ENCODE peak calls at places on chromosomes 1 and 21, in ten cellular contexts. One of them, this sample, is unnamed.

GRCh38 chr21:34670220-34670961 is 1.6 kb downstream of the CLIC6 start:
- DNase-seq in transverse colon: peak
- DNase-seq in K562: no peak
- DNase-seq in GM12878: no peak
- DNase-seq in ovary: no peak
- DNase-seq in HepG2: no peak
- DNase-seq in tibial nerve: no peak
- DNase-seq in suprapubic skin: no peak
- DNase-seq in A549: no peak
- DNase-seq in sigmoid colon: no peak
- DNase-seq in this sample: peak

GRCh38 chr1:71882241-71883036 is 399.9 kb downstream of the NEGR1 start:
- DNase-seq in transverse colon: no peak
- DNase-seq in K562: no peak
- DNase-seq in GM12878: no peak
- DNase-seq in ovary: no peak
- DNase-seq in HepG2: no peak
- DNase-seq in tibial nerve: peak
- DNase-seq in suprapubic skin: no peak
- DNase-seq in A549: no peak
- DNase-seq in sigmoid colon: no peak
- DNase-seq in this sample: no peak

GRCh38 chr1:158180741-158181576 is at the start of gene CD1D:
- DNase-seq in transverse colon: peak
- DNase-seq in K562: no peak
- DNase-seq in GM12878: no peak
- DNase-seq in ovary: no peak
- DNase-seq in HepG2: no peak
- DNase-seq in tibial nerve: no peak
- DNase-seq in suprapubic skin: no peak
- DNase-seq in A549: no peak
- DNase-seq in sigmoid colon: peak
- DNase-seq in this sample: no peak

GRCh38 chr1:100035214-100035613 is 65.4 kb downstream of the SLC35A3 start:
- DNase-seq in transverse colon: no peak
- DNase-seq in K562: no peak
- DNase-seq in GM12878: no peak
- DNase-seq in ovary: no peak
- DNase-seq in HepG2: no peak
- DNase-seq in tibial nerve: no peak
- DNase-seq in suprapubic skin: no peak
- DNase-seq in A549: no peak
- DNase-seq in sigmoid colon: no peak
- DNase-seq in this sample: no peak

GRCh38 chr21:26811031-26811430 is 34.2 kb downstream of the ADAMTS1 start:
- DNase-seq in transverse colon: no peak
- DNase-seq in K562: no peak
- DNase-seq in GM12878: no peak
- DNase-seq in ovary: no peak
- DNase-seq in HepG2: no peak
- DNase-seq in tibial nerve: no peak
- DNase-seq in suprapubic skin: no peak
- DNase-seq in A549: no peak
- DNase-seq in sigmoid colon: no peak
- DNase-seq in this sample: no peak

GRCh38 chr21:15732290-15732995 is 2.7 kb downstream of the USP25 start:
- DNase-seq in transverse colon: no peak
- DNase-seq in K562: no peak
- DNase-seq in GM12878: peak
- DNase-seq in ovary: no peak
- DNase-seq in HepG2: peak
- DNase-seq in tibial nerve: peak
- DNase-seq in suprapubic skin: no peak
- DNase-seq in A549: no peak
- DNase-seq in sigmoid colon: no peak
- DNase-seq in this sample: no peak

GRCh38 chr1:32798679-32799416 is 18.3 kb downstream of the YARS1 start:
- DNase-seq in transverse colon: no peak
- DNase-seq in K562: no peak
- DNase-seq in GM12878: peak
- DNase-seq in ovary: no peak
- DNase-seq in HepG2: no peak
- DNase-seq in tibial nerve: no peak
- DNase-seq in suprapubic skin: no peak
- DNase-seq in A549: no peak
- DNase-seq in sigmoid colon: no peak
- DNase-seq in this sample: no peak

GRCh38 chr1:241362350-241362749 is 5.3 kb upstream of the RGS7 start:
- DNase-seq in transverse colon: no peak
- DNase-seq in K562: no peak
- DNase-seq in GM12878: no peak
- DNase-seq in ovary: no peak
- DNase-seq in HepG2: no peak
- DNase-seq in tibial nerve: no peak
- DNase-seq in suprapubic skin: no peak
- DNase-seq in A549: no peak
- DNase-seq in sigmoid colon: no peak
- DNase-seq in this sample: no peak

GRCh38 chr1:48572632-48573258 is 100.7 kb upstream of the SPATA6 start:
- DNase-seq in transverse colon: peak
- DNase-seq in K562: peak
- DNase-seq in GM12878: no peak
- DNase-seq in ovary: peak
- DNase-seq in HepG2: peak
- DNase-seq in tibial nerve: peak
- DNase-seq in suprapubic skin: no peak
- DNase-seq in A549: peak
- DNase-seq in sigmoid colon: no peak
- DNase-seq in this sample: peak

GRCh38 chr21:45973475-45974072 is 8.0 kb upstream of the COL6A1 start:
- DNase-seq in transverse colon: peak
- DNase-seq in K562: peak
- DNase-seq in GM12878: no peak
- DNase-seq in ovary: peak
- DNase-seq in HepG2: peak
- DNase-seq in tibial nerve: peak
- DNase-seq in suprapubic skin: peak
- DNase-seq in A549: peak
- DNase-seq in sigmoid colon: peak
- DNase-seq in this sample: peak

GRCh38 chr1:13513885-13514546 is at the start of gene LRRC38:
- DNase-seq in transverse colon: peak
- DNase-seq in K562: no peak
- DNase-seq in GM12878: no peak
- DNase-seq in ovary: no peak
- DNase-seq in HepG2: no peak
- DNase-seq in tibial nerve: no peak
- DNase-seq in suprapubic skin: no peak
- DNase-seq in A549: no peak
- DNase-seq in sigmoid colon: no peak
- DNase-seq in this sample: no peak

GRCh38 chr1:155105604-155106011 is 22.1 kb upstream of the EFNA1 start:
- DNase-seq in transverse colon: peak
- DNase-seq in K562: no peak
- DNase-seq in GM12878: no peak
- DNase-seq in ovary: no peak
- DNase-seq in HepG2: no peak
- DNase-seq in tibial nerve: peak
- DNase-seq in suprapubic skin: no peak
- DNase-seq in A549: no peak
- DNase-seq in sigmoid colon: peak
- DNase-seq in this sample: peak

GRCh38 chr1:184032306-184033135 is 5.0 kb downstream of the COLGALT2 start:
- DNase-seq in transverse colon: no peak
- DNase-seq in K562: no peak
- DNase-seq in GM12878: no peak
- DNase-seq in ovary: no peak
- DNase-seq in HepG2: no peak
- DNase-seq in tibial nerve: no peak
- DNase-seq in suprapubic skin: no peak
- DNase-seq in A549: no peak
- DNase-seq in sigmoid colon: no peak
- DNase-seq in this sample: no peak

GRCh38 chr1:184030433-184031126 is 6.9 kb downstream of the COLGALT2 start:
- DNase-seq in transverse colon: no peak
- DNase-seq in K562: no peak
- DNase-seq in GM12878: no peak
- DNase-seq in ovary: no peak
- DNase-seq in HepG2: no peak
- DNase-seq in tibial nerve: no peak
- DNase-seq in suprapubic skin: no peak
- DNase-seq in A549: no peak
- DNase-seq in sigmoid colon: no peak
- DNase-seq in this sample: no peak

GRCh38 chr1:184031127-184032107 is 6.1 kb downstream of the COLGALT2 start:
- DNase-seq in transverse colon: no peak
- DNase-seq in K562: peak
- DNase-seq in GM12878: no peak
- DNase-seq in ovary: no peak
- DNase-seq in HepG2: no peak
- DNase-seq in tibial nerve: no peak
- DNase-seq in suprapubic skin: no peak
- DNase-seq in A549: no peak
- DNase-seq in sigmoid colon: no peak
- DNase-seq in this sample: no peak

GRCh38 chr1:184027751-184028682 is 9.5 kb downstream of the COLGALT2 start:
- DNase-seq in transverse colon: no peak
- DNase-seq in K562: no peak
- DNase-seq in GM12878: no peak
- DNase-seq in ovary: no peak
- DNase-seq in HepG2: no peak
- DNase-seq in tibial nerve: no peak
- DNase-seq in suprapubic skin: no peak
- DNase-seq in A549: no peak
- DNase-seq in sigmoid colon: no peak
- DNase-seq in this sample: no peak

GRCh38 chr1:184028854-184029623 is 8.5 kb downstream of the COLGALT2 start:
- DNase-seq in transverse colon: no peak
- DNase-seq in K562: peak
- DNase-seq in GM12878: no peak
- DNase-seq in ovary: peak
- DNase-seq in HepG2: peak
- DNase-seq in tibial nerve: no peak
- DNase-seq in suprapubic skin: no peak
- DNase-seq in A549: no peak
- DNase-seq in sigmoid colon: no peak
- DNase-seq in this sample: no peak
- TF ChIP-seq EP300 in transverse colon: no peak
- TF ChIP-seq EP300 in K562: no peak
- TF ChIP-seq EP300 in GM12878: no peak
- TF ChIP-seq EP300 in ovary: no peak
- TF ChIP-seq EP300 in HepG2: no peak
- TF ChIP-seq EP300 in tibial nerve: no peak
- TF ChIP-seq EP300 in suprapubic skin: no peak
- TF ChIP-seq EP300 in A549: no peak
- TF ChIP-seq EP300 in sigmoid colon: no peak
- TF ChIP-seq EP300 in this sample: no peak

GRCh38 chr1:151281969-151282882 is at the start of gene ZNF687:
- DNase-seq in transverse colon: peak
- DNase-seq in K562: peak
- DNase-seq in GM12878: peak
- DNase-seq in ovary: peak
- DNase-seq in HepG2: peak
- DNase-seq in tibial nerve: peak
- DNase-seq in suprapubic skin: peak
- DNase-seq in A549: peak
- DNase-seq in sigmoid colon: peak
- DNase-seq in this sample: peak
- TF ChIP-seq POLR2A in transverse colon: peak
- TF ChIP-seq POLR2A in K562: peak
- TF ChIP-seq POLR2A in GM12878: peak
- TF ChIP-seq POLR2A in ovary: peak
- TF ChIP-seq POLR2A in HepG2: peak
- TF ChIP-seq POLR2A in tibial nerve: peak
- TF ChIP-seq POLR2A in suprapubic skin: peak
- TF ChIP-seq POLR2A in A549: peak
- TF ChIP-seq POLR2A in sigmoid colon: peak
- TF ChIP-seq POLR2A in this sample: no peak

GRCh38 chr1:200483491-200484143 is 73.8 kb upstream of the ZNF281 start:
- DNase-seq in transverse colon: no peak
- DNase-seq in K562: peak
- DNase-seq in GM12878: peak
- DNase-seq in ovary: no peak
- DNase-seq in HepG2: peak
- DNase-seq in tibial nerve: peak
- DNase-seq in suprapubic skin: no peak
- DNase-seq in A549: peak
- DNase-seq in sigmoid colon: no peak
- DNase-seq in this sample: peak
- TF ChIP-seq EP300 in transverse colon: no peak
- TF ChIP-seq EP300 in K562: no peak
- TF ChIP-seq EP300 in GM12878: peak
- TF ChIP-seq EP300 in ovary: no peak
- TF ChIP-seq EP300 in HepG2: no peak
- TF ChIP-seq EP300 in tibial nerve: peak
- TF ChIP-seq EP300 in suprapubic skin: no peak
- TF ChIP-seq EP300 in A549: peak
- TF ChIP-seq EP300 in sigmoid colon: no peak
- TF ChIP-seq EP300 in this sample: no peak

GRCh38 chr1:161038523-161039153 is at the start of gene TSTD1:
- DNase-seq in transverse colon: peak
- DNase-seq in K562: peak
- DNase-seq in GM12878: no peak
- DNase-seq in ovary: peak
- DNase-seq in HepG2: no peak
- DNase-seq in tibial nerve: no peak
- DNase-seq in suprapubic skin: no peak
- DNase-seq in A549: no peak
- DNase-seq in sigmoid colon: no peak
- DNase-seq in this sample: peak
- TF ChIP-seq POLR2A in transverse colon: peak
- TF ChIP-seq POLR2A in K562: no peak
- TF ChIP-seq POLR2A in GM12878: peak
- TF ChIP-seq POLR2A in ovary: no peak
- TF ChIP-seq POLR2A in HepG2: no peak
- TF ChIP-seq POLR2A in tibial nerve: no peak
- TF ChIP-seq POLR2A in suprapubic skin: no peak
- TF ChIP-seq POLR2A in A549: no peak
- TF ChIP-seq POLR2A in sigmoid colon: peak
- TF ChIP-seq POLR2A in this sample: no peak

DNA sequence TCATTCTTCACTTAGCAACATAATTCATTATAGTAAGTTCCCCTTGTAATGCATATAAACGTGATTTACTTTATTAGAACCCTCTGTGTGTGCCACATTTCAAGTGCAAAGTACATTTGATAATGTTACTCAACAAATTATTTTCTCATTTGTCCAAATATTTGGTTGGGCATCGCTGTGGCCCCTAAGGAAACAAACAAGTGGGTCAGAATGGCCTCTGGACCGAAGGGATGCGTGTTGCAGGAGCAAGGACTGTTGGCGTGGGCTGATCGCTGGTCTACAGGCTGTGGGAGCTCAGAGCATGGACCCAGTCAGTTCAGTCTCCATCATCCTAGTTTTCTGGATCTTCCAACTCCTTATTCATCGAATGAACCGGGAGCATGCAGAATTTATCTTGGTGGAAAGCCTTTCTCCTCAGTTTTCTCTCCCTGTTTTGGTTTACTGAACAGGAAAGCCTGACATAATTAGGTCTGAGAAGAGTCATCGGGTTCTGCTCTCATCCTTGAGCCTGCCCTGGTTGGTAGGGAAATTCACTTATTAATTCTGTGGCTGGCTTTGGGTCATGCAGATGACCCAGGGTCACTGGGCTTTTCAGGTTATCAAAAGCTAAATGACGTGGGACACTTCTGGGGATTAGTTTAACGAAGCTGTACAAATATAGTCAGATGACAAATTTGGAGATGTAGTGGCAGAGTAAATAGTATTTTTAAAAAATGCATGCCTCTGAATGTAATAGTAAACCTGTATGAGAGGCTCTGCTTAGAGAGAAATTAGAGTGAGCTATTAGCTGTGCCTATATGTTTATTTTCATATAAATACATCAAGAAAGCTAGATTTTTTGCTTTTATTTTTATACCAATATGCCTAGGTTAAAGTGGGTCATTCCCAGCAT is 200.2 kb downstream of the SDCCAG8 start:
- DNase-seq in transverse colon: no peak
- DNase-seq in K562: no peak
- DNase-seq in GM12878: no peak
- DNase-seq in ovary: no peak
- DNase-seq in HepG2: peak
- DNase-seq in tibial nerve: no peak
- DNase-seq in suprapubic skin: no peak
- DNase-seq in A549: no peak
- DNase-seq in sigmoid colon: no peak
- DNase-seq in this sample: no peak
- TF ChIP-seq EP300 in transverse colon: no peak
- TF ChIP-seq EP300 in K562: no peak
- TF ChIP-seq EP300 in GM12878: no peak
- TF ChIP-seq EP300 in ovary: no peak
- TF ChIP-seq EP300 in HepG2: peak
- TF ChIP-seq EP300 in tibial nerve: no peak
- TF ChIP-seq EP300 in suprapubic skin: no peak
- TF ChIP-seq EP300 in A549: no peak
- TF ChIP-seq EP300 in sigmoid colon: no peak
- TF ChIP-seq EP300 in this sample: no peak

This sample was measured in stomach.